ENCODE peak calls at places on chromosomes 4 and X, in five cellular contexts. O, R, M, T and D are unnamed samples.

GRCh38 chr4:86554641-86555040 is 39.5 kb upstream of the PTPN13 start:
- DNase-seq in O (peak; percentile 56), R (no peak), M (no peak), T (no peak), D (no peak)

GRCh38 chr4:1347410-1347864 is 429 bp downstream of the UVSSA start:
- DNase-seq in O (peak; percentile 80), R (no peak), M (peak; percentile 73), T (peak; percentile 57), D (peak; percentile 63)

GRCh38 chrX:154000051-154000450 is 19.7 kb downstream of the IRAK1 start:
- DNase-seq in O (no peak), R (no peak), M (no peak), T (no peak), D (no peak)

GRCh38 chr4:123587983-123588494 is 191.4 kb downstream of the SPRY1 start:
- DNase-seq in O (peak; percentile 98), R (peak; percentile 77), M (no peak), T (no peak), D (peak; percentile 93)

GRCh38 chr4:8473920-8474590 is 33.5 kb downstream of the TRMT44 start:
- DNase-seq in O (no peak), R (no peak), M (peak; percentile 74), T (no peak), D (peak; percentile 20)

GRCh38 chr4:180960758-180961401 is 1282.3 kb upstream of the TENM3 start:
- DNase-seq in O (peak; percentile 11), R (no peak), M (no peak), T (no peak), D (no peak)

GRCh38 chr4:143616771-143617170 is 83.7 kb downstream of the FREM3 start:
- DNase-seq in O (peak; percentile 7), R (no peak), M (no peak), T (no peak), D (peak; percentile 36)

GRCh38 chr4:94140998-94141397 is 66.7 kb upstream of the SMARCAD1 start:
- DNase-seq in O (no peak), R (no peak), M (no peak), T (no peak), D (no peak)

GRCh38 chrX:40262641-40263560 is 165.1 kb upstream of the BCOR start:
- DNase-seq in O (peak; percentile 66), R (no peak), M (peak; percentile 81), T (no peak), D (peak; percentile 84)

GRCh38 chrX:46326161-46326560 is 219.1 kb downstream of the ZNF674 start:
- DNase-seq in O (peak; percentile 0), R (no peak), M (no peak), T (no peak), D (no peak)

GRCh38 chr4:161629694-161630441 is 533.9 kb downstream of the FSTL5 start:
- DNase-seq in O (peak; percentile 24), R (no peak), M (no peak), T (no peak), D (no peak)

GRCh38 chr4:7134737-7135388 is 57.5 kb upstream of the SORCS2 start:
- DNase-seq in O (peak; percentile 61), R (no peak), M (peak; percentile 85), T (peak; percentile 76), D (no peak)

GRCh38 chrX:110941906-110942305 is 146.3 kb upstream of the CHRDL1 start:
- DNase-seq in O (no peak), R (no peak), M (no peak), T (no peak), D (no peak)

GRCh38 chrX:153684447-153685178 is 3.1 kb upstream of the SLC6A8 start:
- DNase-seq in O (no peak), R (no peak), M (no peak), T (no peak), D (no peak)

GRCh38 chrX:116409224-116409623 is 27.2 kb upstream of the SLC6A14 start:
- DNase-seq in O (no peak), R (no peak), M (no peak), T (no peak), D (no peak)

GRCh38 chrX:31376408-31376807 is 304.6 kb upstream of the FTHL17 start:
- DNase-seq in O (no peak), R (no peak), M (no peak), T (no peak), D (no peak)

GRCh38 chrX:104347860-104348259 is 93.1 kb upstream of the ESX1 start:
- DNase-seq in O (no peak), R (no peak), M (no peak), T (no peak), D (no peak)

GRCh38 chr4:70844180-70844579 is 4.5 kb upstream of the GRSF1 start:
- DNase-seq in O (no peak), R (no peak), M (no peak), T (no peak), D (no peak)

GRCh38 chr4:185793716-185794115 is 18.3 kb downstream of the SORBS2 start:
- DNase-seq in O (no peak), R (no peak), M (no peak), T (no peak), D (no peak)

GRCh38 chrX:3159995-3160715 is 118.9 kb downstream of the ARSF start:
- DNase-seq in O (peak; percentile 63), R (no peak), M (no peak), T (no peak), D (no peak)

GRCh38 chr4:132502096-132502552 is 647.0 kb upstream of the PCDH10 start:
- DNase-seq in O (no peak), R (no peak), M (no peak), T (no peak), D (no peak)

GRCh38 chrX:119040432-119040831 is 32.4 kb upstream of the CT47C1 start:
- DNase-seq in O (no peak), R (no peak), M (no peak), T (no peak), D (no peak)

GRCh38 chr4:176198316-176198903 is 3.0 kb upstream of the SPATA4 start:
- DNase-seq in O (peak; percentile 45), R (no peak), M (no peak), T (no peak), D (no peak)

GRCh38 chrX:23333842-23334535 is 660 bp upstream of the PTCHD1 start:
- DNase-seq in O (peak; percentile 28), R (no peak), M (no peak), T (no peak), D (no peak)

GRCh38 chrX:23334536-23334870 is at the start of gene PTCHD1:
- DNase-seq in O (no peak), R (no peak), M (no peak), T (no peak), D (no peak)

GRCh38 chrX:23332101-23332887 is 2.4 kb upstream of the PTCHD1 start:
- DNase-seq in O (no peak), R (no peak), M (no peak), T (no peak), D (no peak)

GRCh38 chrX:23332888-23333821 is 1.5 kb upstream of the PTCHD1 start:
- DNase-seq in O (no peak), R (no peak), M (no peak), T (no peak), D (no peak)

GRCh38 chrX:23334871-23335599 is 386 bp downstream of the PTCHD1 start:
- DNase-seq in O (no peak), R (no peak), M (no peak), T (no peak), D (no peak)
- H3K4me3 ChIP-seq in O (peak overlapping the region; percentile 46), R (peak overlapping the region; percentile 32), M (peak overlapping the region; percentile 29), T (peak overlapping the region; percentile 43), D (no peak overlapping the region)

DNA sequence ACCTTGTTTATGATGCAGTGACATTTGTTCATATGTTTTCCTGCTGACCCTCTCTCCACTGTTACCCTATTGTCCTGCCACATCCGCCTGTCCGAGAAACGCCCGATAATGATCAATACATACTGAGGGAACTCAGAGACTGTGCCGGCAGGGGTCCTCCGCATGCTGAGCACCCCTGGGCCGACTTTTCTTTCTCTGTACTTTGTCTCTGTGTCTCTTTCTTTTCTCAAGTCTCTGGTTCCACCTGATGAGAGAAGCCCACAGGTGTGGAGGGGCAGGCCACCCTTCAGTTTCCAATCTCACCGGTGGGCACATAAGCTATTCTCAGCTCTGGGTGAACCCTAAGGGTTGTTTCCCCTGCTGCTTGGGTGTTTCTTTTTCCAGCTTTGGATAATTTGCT is 97.0 kb downstream of the CEP44 start:
- DNase-seq in O (no peak), R (no peak), M (no peak), T (no peak), D (no peak)
- H3K4me1 ChIP-seq in O (no peaks in the 10 kb centered on the region), R (no peaks in the 10 kb centered on the region), M (no peaks in the 10 kb centered on the region), T (no peaks in the 10 kb centered on the region), D (peaks cover 13% of the 10 kb centered on the region)

GRCh38 chr4:153611679-153612078 is 72.4 kb upstream of the TLR2 start:
- DNase-seq in O (no peak), R (no peak), M (no peak), T (no peak), D (no peak)

GRCh38 chr4:153610623-153611376 is 73.3 kb upstream of the TLR2 start:
- DNase-seq in O (no peak), R (no peak), M (no peak), T (no peak), D (no peak)

GRCh38 chr4:153616005-153616555 is 68.0 kb upstream of the TLR2 start:
- DNase-seq in O (no peak), R (no peak), M (no peak), T (no peak), D (no peak)

GRCh38 chr4:153618831-153619230 is 65.2 kb upstream of the TLR2 start:
- DNase-seq in O (no peak), R (no peak), M (no peak), T (no peak), D (no peak)

GRCh38 chr4:153612878-153613277 is 71.2 kb upstream of the TLR2 start:
- DNase-seq in O (no peak), R (no peak), M (no peak), T (no peak), D (no peak)
- H3K36me3 ChIP-seq in O (peaks cover 70% of the 10 kb centered on the region), R (no peaks in the 10 kb centered on the region), M (no peaks in the 10 kb centered on the region), T (no peaks in the 10 kb centered on the region), D (peaks cover 15% of the 10 kb centered on the region)

DNA sequence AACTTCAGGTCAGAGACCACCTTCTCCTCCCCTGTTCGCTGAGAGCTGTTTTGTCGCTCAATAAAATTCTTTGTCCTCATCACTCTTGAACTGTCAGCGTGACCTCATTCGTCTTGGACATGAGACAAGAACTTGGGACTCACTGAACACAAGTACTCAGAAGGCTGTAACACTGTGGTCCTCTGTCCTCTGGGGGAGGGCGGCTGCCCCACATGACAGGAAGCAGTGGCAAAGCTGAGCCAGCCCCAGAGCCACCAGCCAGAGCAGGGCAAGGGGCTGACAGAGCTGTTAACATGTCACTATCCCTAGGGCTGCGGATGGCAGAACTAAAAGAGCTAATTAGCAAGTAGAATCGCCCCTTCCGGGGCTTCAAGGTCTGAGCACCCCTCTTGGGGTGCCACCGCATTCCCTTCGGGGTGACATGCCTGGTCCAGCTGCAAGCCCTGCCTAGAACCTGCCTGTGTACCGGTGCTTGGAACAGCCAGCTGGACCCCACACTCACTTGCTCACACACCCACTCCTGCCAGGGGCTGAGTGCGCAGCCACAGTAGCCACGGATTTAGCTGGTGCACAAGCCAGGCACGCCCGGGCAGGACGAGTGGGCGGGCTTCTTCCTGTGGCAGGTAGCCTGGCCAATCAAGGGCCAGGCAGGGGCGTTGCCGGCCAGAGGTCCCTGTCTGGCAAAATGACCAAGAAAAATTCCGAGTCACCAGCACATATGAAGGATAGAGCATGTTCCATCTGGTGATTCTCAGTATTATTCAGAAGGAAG is 648.6 kb upstream of the AGA start:
- DNase-seq in O (no peak), R (no peak), M (no peak), T (no peak), D (no peak)
- H3K4me3 ChIP-seq in O (no peak overlapping the region), R (no peak overlapping the region), M (no peak overlapping the region), T (no peak overlapping the region), D (no peak overlapping the region)

GRCh38 chr4:25787891-25788331 is 74.9 kb downstream of the SEL1L3 start:
- DNase-seq in O (no peak), R (no peak), M (no peak), T (no peak), D (no peak)
- H3K4me1 ChIP-seq in O (peaks cover 39% of the 10 kb centered on the region), R (no peaks in the 10 kb centered on the region), M (peaks cover 1% of the 10 kb centered on the region), T (no peaks in the 10 kb centered on the region), D (peaks cover 11% of the 10 kb centered on the region)

GRCh38 chr4:168415911-168416310 is 64.4 kb downstream of the DDX60L start:
- DNase-seq in O (no peak), R (no peak), M (no peak), T (no peak), D (no peak)
- H3K36me3 ChIP-seq in O (no peaks in the 10 kb centered on the region), R (no peaks in the 10 kb centered on the region), M (no peaks in the 10 kb centered on the region), T (no peaks in the 10 kb centered on the region), D (peaks cover 18% of the 10 kb centered on the region)